ENCODE peak calls at places on chromosomes 4 and X, in eight cellular contexts. One of them, this sample, is unnamed.

GRCh38 chrX:27600686-27601085 is 10.5 kb downstream of the DCAF8L2 start:
- DNase-seq in Caki2: no peak
- DNase-seq in amniotic stem cell: no peak
- DNase-seq in T follicular helper cell: no peak
- DNase-seq in NCI-H146: no peak
- DNase-seq in HFFc6: no peak
- DNase-seq in head of caudate nucleus: no peak
- DNase-seq in NCI-H1092: no peak
- DNase-seq in this sample: no peak

GRCh38 chrX:153564047-153564606 is 34.8 kb downstream of the CCNQ start:
- DNase-seq in Caki2: no peak
- DNase-seq in amniotic stem cell: no peak
- DNase-seq in T follicular helper cell: no peak
- DNase-seq in NCI-H146: peak; percentile 65
- DNase-seq in HFFc6: no peak
- DNase-seq in head of caudate nucleus: no peak
- DNase-seq in NCI-H1092: no peak
- DNase-seq in this sample: no peak

GRCh38 chrX:41868392-41868977 is 54.9 kb downstream of the CASK start:
- DNase-seq in Caki2: no peak
- DNase-seq in amniotic stem cell: no peak
- DNase-seq in T follicular helper cell: no peak
- DNase-seq in NCI-H146: no peak
- DNase-seq in HFFc6: no peak
- DNase-seq in head of caudate nucleus: no peak
- DNase-seq in NCI-H1092: no peak
- DNase-seq in this sample: no peak

GRCh38 chrX:107818900-107819521 is 6.7 kb upstream of the MID2 start:
- DNase-seq in Caki2: no peak
- DNase-seq in amniotic stem cell: no peak
- DNase-seq in T follicular helper cell: no peak
- DNase-seq in NCI-H146: no peak
- DNase-seq in HFFc6: no peak
- DNase-seq in head of caudate nucleus: no peak
- DNase-seq in NCI-H1092: no peak
- DNase-seq in this sample: no peak

GRCh38 chr4:141229408-141230101 is 8.9 kb downstream of the ZNF330 start:
- DNase-seq in Caki2: no peak
- DNase-seq in amniotic stem cell: no peak
- DNase-seq in T follicular helper cell: no peak
- DNase-seq in NCI-H146: no peak
- DNase-seq in HFFc6: no peak
- DNase-seq in head of caudate nucleus: no peak
- DNase-seq in NCI-H1092: no peak
- DNase-seq in this sample: no peak

GRCh38 chrX:46279214-46279924 is 265.9 kb downstream of the ZNF674 start:
- DNase-seq in Caki2: no peak
- DNase-seq in amniotic stem cell: no peak
- DNase-seq in T follicular helper cell: no peak
- DNase-seq in NCI-H146: no peak
- DNase-seq in HFFc6: no peak
- DNase-seq in head of caudate nucleus: no peak
- DNase-seq in NCI-H1092: no peak
- DNase-seq in this sample: no peak

GRCh38 chrX:2710496-2710895 is 19.4 kb downstream of the CD99 start:
- DNase-seq in Caki2: no peak
- DNase-seq in amniotic stem cell: no peak
- DNase-seq in T follicular helper cell: no peak
- DNase-seq in NCI-H146: no peak
- DNase-seq in HFFc6: no peak
- DNase-seq in head of caudate nucleus: no peak
- DNase-seq in NCI-H1092: no peak
- DNase-seq in this sample: no peak

GRCh38 chr4:101950258-101950979 is 159.9 kb downstream of the BANK1 start:
- DNase-seq in Caki2: no peak
- DNase-seq in amniotic stem cell: no peak
- DNase-seq in T follicular helper cell: no peak
- DNase-seq in NCI-H146: no peak
- DNase-seq in HFFc6: no peak
- DNase-seq in head of caudate nucleus: no peak
- DNase-seq in NCI-H1092: no peak
- DNase-seq in this sample: no peak

GRCh38 chrX:12962041-12962504 is 12.8 kb upstream of the TMSB4X start:
- DNase-seq in Caki2: no peak
- DNase-seq in amniotic stem cell: no peak
- DNase-seq in T follicular helper cell: no peak
- DNase-seq in NCI-H146: no peak
- DNase-seq in HFFc6: no peak
- DNase-seq in head of caudate nucleus: no peak
- DNase-seq in NCI-H1092: no peak
- DNase-seq in this sample: no peak

GRCh38 chrX:114959729-114960128 is 57.7 kb downstream of the IL13RA2 start:
- DNase-seq in Caki2: no peak
- DNase-seq in amniotic stem cell: peak; percentile 0
- DNase-seq in T follicular helper cell: no peak
- DNase-seq in NCI-H146: peak; percentile 0
- DNase-seq in HFFc6: peak; percentile 1
- DNase-seq in head of caudate nucleus: no peak
- DNase-seq in NCI-H1092: no peak
- DNase-seq in this sample: peak; percentile 3

GRCh38 chr4:96103086-96103485 is 263.2 kb downstream of the PDHA2 start:
- DNase-seq in Caki2: no peak
- DNase-seq in amniotic stem cell: no peak
- DNase-seq in T follicular helper cell: no peak
- DNase-seq in NCI-H146: no peak
- DNase-seq in HFFc6: no peak
- DNase-seq in head of caudate nucleus: no peak
- DNase-seq in NCI-H1092: no peak
- DNase-seq in this sample: no peak

GRCh38 chr4:13325744-13326143 is 158.4 kb downstream of the RAB28 start:
- DNase-seq in Caki2: no peak
- DNase-seq in amniotic stem cell: no peak
- DNase-seq in T follicular helper cell: no peak
- DNase-seq in NCI-H146: no peak
- DNase-seq in HFFc6: no peak
- DNase-seq in head of caudate nucleus: no peak
- DNase-seq in NCI-H1092: no peak
- DNase-seq in this sample: no peak

GRCh38 chr4:80043534-80043933 is 29.5 kb downstream of the ANTXR2 start:
- DNase-seq in Caki2: no peak
- DNase-seq in amniotic stem cell: no peak
- DNase-seq in T follicular helper cell: no peak
- DNase-seq in NCI-H146: no peak
- DNase-seq in HFFc6: no peak
- DNase-seq in head of caudate nucleus: no peak
- DNase-seq in NCI-H1092: no peak
- DNase-seq in this sample: no peak

GRCh38 chrX:3142259-3143042 is 101.2 kb downstream of the ARSF start:
- DNase-seq in Caki2: no peak
- DNase-seq in amniotic stem cell: no peak
- DNase-seq in T follicular helper cell: no peak
- DNase-seq in NCI-H146: no peak
- DNase-seq in HFFc6: no peak
- DNase-seq in head of caudate nucleus: no peak
- DNase-seq in NCI-H1092: no peak
- DNase-seq in this sample: peak; percentile 5

GRCh38 chrX:14064632-14065432 is 35.1 kb upstream of the GEMIN8 start:
- DNase-seq in Caki2: peak; percentile 73
- DNase-seq in amniotic stem cell: no peak
- DNase-seq in T follicular helper cell: no peak
- DNase-seq in NCI-H146: peak; percentile 46
- DNase-seq in HFFc6: no peak
- DNase-seq in head of caudate nucleus: no peak
- DNase-seq in NCI-H1092: no peak
- DNase-seq in this sample: no peak

GRCh38 chrX:20461576-20461975 is 194.9 kb upstream of the RPS6KA3 start:
- DNase-seq in Caki2: peak; percentile 77
- DNase-seq in amniotic stem cell: no peak
- DNase-seq in T follicular helper cell: no peak
- DNase-seq in NCI-H146: no peak
- DNase-seq in HFFc6: peak; percentile 28
- DNase-seq in head of caudate nucleus: no peak
- DNase-seq in NCI-H1092: no peak
- DNase-seq in this sample: peak; percentile 55

GRCh38 chr4:76896731-76897521 is 1.0 kb downstream of the SOWAHB start:
- DNase-seq in Caki2: peak; percentile 28
- DNase-seq in amniotic stem cell: no peak
- DNase-seq in T follicular helper cell: peak; percentile 22
- DNase-seq in NCI-H146: peak; percentile 84
- DNase-seq in HFFc6: no peak
- DNase-seq in head of caudate nucleus: peak; percentile 42
- DNase-seq in NCI-H1092: peak; percentile 56
- DNase-seq in this sample: no peak

GRCh38 chrX:31223817-31224216 is 152.0 kb upstream of the FTHL17 start:
- DNase-seq in Caki2: no peak
- DNase-seq in amniotic stem cell: no peak
- DNase-seq in T follicular helper cell: no peak
- DNase-seq in NCI-H146: no peak
- DNase-seq in HFFc6: peak; percentile 52
- DNase-seq in head of caudate nucleus: no peak
- DNase-seq in NCI-H1092: no peak
- DNase-seq in this sample: peak; percentile 66

GRCh38 chr4:35697203-35697736 is 547.0 kb downstream of the ARAP2 start:
- DNase-seq in Caki2: peak; percentile 36
- DNase-seq in amniotic stem cell: no peak
- DNase-seq in T follicular helper cell: no peak
- DNase-seq in NCI-H146: no peak
- DNase-seq in HFFc6: no peak
- DNase-seq in head of caudate nucleus: no peak
- DNase-seq in NCI-H1092: no peak
- DNase-seq in this sample: no peak

GRCh38 chrX:150926304-150926703 is 27.8 kb upstream of the CD99L2 start:
- DNase-seq in Caki2: no peak
- DNase-seq in amniotic stem cell: no peak
- DNase-seq in T follicular helper cell: no peak
- DNase-seq in NCI-H146: no peak
- DNase-seq in HFFc6: no peak
- DNase-seq in head of caudate nucleus: no peak
- DNase-seq in NCI-H1092: no peak
- DNase-seq in this sample: no peak

GRCh38 chr4:52704676-52705075 is 45.6 kb upstream of the USP46 start:
- DNase-seq in Caki2: no peak
- DNase-seq in amniotic stem cell: no peak
- DNase-seq in T follicular helper cell: no peak
- DNase-seq in NCI-H146: no peak
- DNase-seq in HFFc6: no peak
- DNase-seq in head of caudate nucleus: no peak
- DNase-seq in NCI-H1092: no peak
- DNase-seq in this sample: no peak

GRCh38 chr4:47531241-47531953 is 46.3 kb downstream of the ATP10D start:
- DNase-seq in Caki2: peak; percentile 54
- DNase-seq in amniotic stem cell: peak; percentile 22
- DNase-seq in T follicular helper cell: no peak
- DNase-seq in NCI-H146: no peak
- DNase-seq in HFFc6: peak; percentile 72
- DNase-seq in head of caudate nucleus: no peak
- DNase-seq in NCI-H1092: no peak
- DNase-seq in this sample: peak; percentile 76

GRCh38 chr4:153465583-153465921 is 608 bp upstream of the TMEM131L start:
- DNase-seq in Caki2: no peak
- DNase-seq in amniotic stem cell: peak; percentile 29
- DNase-seq in T follicular helper cell: no peak
- DNase-seq in NCI-H146: peak; percentile 58
- DNase-seq in HFFc6: peak; percentile 75
- DNase-seq in head of caudate nucleus: peak; percentile 65
- DNase-seq in NCI-H1092: peak; percentile 21
- DNase-seq in this sample: peak; percentile 28

GRCh38 chr4:34732170-34732569 is 1512.1 kb downstream of the ARAP2 start:
- DNase-seq in Caki2: no peak
- DNase-seq in amniotic stem cell: no peak
- DNase-seq in T follicular helper cell: no peak
- DNase-seq in NCI-H146: no peak
- DNase-seq in HFFc6: no peak
- DNase-seq in head of caudate nucleus: no peak
- DNase-seq in NCI-H1092: no peak
- DNase-seq in this sample: no peak

GRCh38 chrX:23637187-23637586 is 30.1 kb upstream of the PRDX4 start:
- DNase-seq in Caki2: no peak
- DNase-seq in amniotic stem cell: no peak
- DNase-seq in T follicular helper cell: no peak
- DNase-seq in NCI-H146: no peak
- DNase-seq in HFFc6: no peak
- DNase-seq in head of caudate nucleus: no peak
- DNase-seq in NCI-H1092: no peak
- DNase-seq in this sample: no peak

GRCh38 chrX:40504801-40505605 is 75.8 kb upstream of the ATP6AP2 start:
- DNase-seq in Caki2: peak; percentile 56
- DNase-seq in amniotic stem cell: peak; percentile 5
- DNase-seq in T follicular helper cell: no peak
- DNase-seq in NCI-H146: no peak
- DNase-seq in HFFc6: peak; percentile 64
- DNase-seq in head of caudate nucleus: no peak
- DNase-seq in NCI-H1092: no peak
- DNase-seq in this sample: peak; percentile 72

GRCh38 chr4:69718376-69719293 is 41.8 kb downstream of the SULT1B1 start:
- DNase-seq in Caki2: peak; percentile 25
- DNase-seq in amniotic stem cell: no peak
- DNase-seq in T follicular helper cell: no peak
- DNase-seq in NCI-H146: no peak
- DNase-seq in HFFc6: no peak
- DNase-seq in head of caudate nucleus: no peak
- DNase-seq in NCI-H1092: no peak
- DNase-seq in this sample: no peak